ENCODE peak calls at places on chromosomes 6 and 20, in four cellular contexts. D, J, N and G are unnamed samples.
A peak's percentile ranks its signal among the peaks of the same experiment; 100 is the strongest.

GRCh38 chr20:9301129-9302072 is 213.0 kb upstream of the LAMP5 start:
- DNase-seq in N (no peak), J (peak; percentile 89), D (no peak), G (no peak)

GRCh38 chr6:139418426-139419132 is 44.1 kb upstream of the CITED2 start:
- DNase-seq in J (no peak), N (no peak), D (no peak), G (no peak)

GRCh38 chr20:25863536-25864325 is 167.1 kb upstream of the ZNF337 start:
- DNase-seq in J (no peak), N (no peak), D (no peak), G (no peak)

GRCh38 chr20:49603209-49603627 is 35.3 kb upstream of the PTGIS start:
- DNase-seq in D (peak; percentile 66), J (peak; percentile 45), N (no peak), G (no peak)

GRCh38 chr6:168272379-168273011 is 47.1 kb downstream of the DACT2 start:
- DNase-seq in N (no peak), D (no peak), J (no peak), G (no peak)

GRCh38 chr6:44650947-44651346 is 263.4 kb downstream of the CDC5L start:
- DNase-seq in J (peak; percentile 33), N (peak; percentile 5), D (no peak), G (no peak)

GRCh38 chr20:40691566-40692239 is 2.7 kb upstream of the MAFB start:
- DNase-seq in D (no peak), N (no peak), J (no peak), G (no peak)

GRCh38 chr6:154962751-154963150 is 32.4 kb upstream of the TIAM2 start:
- DNase-seq in J (peak; percentile 89), D (no peak), N (no peak), G (no peak)

GRCh38 chr20:63381781-63382431 is 20.8 kb upstream of the CHRNA4 start:
- DNase-seq in J (no peak), D (no peak), N (no peak), G (peak; percentile 81)

GRCh38 chr20:945841-946240 is 29.7 kb upstream of the ANGPT4 start:
- DNase-seq in N (no peak), D (peak; percentile 28), J (no peak), G (no peak)

GRCh38 chr6:11309947-11310665 is 77.6 kb upstream of the NEDD9 start:
- DNase-seq in N (peak; percentile 69), D (no peak), J (peak; percentile 25), G (no peak)

GRCh38 chr20:46640536-46641311 is 10.5 kb downstream of the SLC13A3 start:
- DNase-seq in J (no peak), N (no peak), D (peak; percentile 84), G (no peak)

GRCh38 chr6:154582696-154583095 is 72.2 kb upstream of the CNKSR3 start:
- DNase-seq in J (no peak), D (no peak), N (no peak), G (no peak)

GRCh38 chr20:33673411-33674293 is 576 bp downstream of the NECAB3 start:
- DNase-seq in D (no peak), J (peak; percentile 40), N (no peak), G (no peak)

GRCh38 chr20:15739056-15739455 is 834.2 kb downstream of the KIF16B start:
- DNase-seq in N (no peak), J (no peak), D (no peak), G (no peak)

GRCh38 chr20:58695084-58695722 is 2.6 kb downstream of the NPEPL1 start:
- DNase-seq in D (peak; percentile 30), J (no peak), N (no peak), G (no peak)

GRCh38 chr6:156778615-156779205 is 1.5 kb downstream of the ARID1B start:
- DNase-seq in D (peak; percentile 72), N (peak; percentile 82), J (no peak), G (peak; percentile 91)

GRCh38 chr6:44489912-44490604 is 102.6 kb downstream of the CDC5L start:
- DNase-seq in N (no peak), J (peak; percentile 99), D (no peak), G (no peak)

GRCh38 chr6:5904527-5904926 is 102.2 kb downstream of the NRN1 start:
- DNase-seq in J (no peak), D (no peak), N (no peak), G (no peak)

GRCh38 chr20:25547063-25547462 is 38.3 kb downstream of the NINL start:
- DNase-seq in J (no peak), D (no peak), N (no peak), G (no peak)

GRCh38 chr20:4813839-4814695 is 92.4 kb downstream of the PRND start:
- DNase-seq in N (no peak), J (no peak), D (no peak), G (no peak)

GRCh38 chr6:157983439-157984119 is 1.9 kb downstream of the SYNJ2 start:
- DNase-seq in J (peak; percentile 36), D (no peak), N (no peak), G (no peak)

GRCh38 chr20:57075181-57075580 is 191.3 kb downstream of the BMP7 start:
- DNase-seq in J (no peak), N (no peak), D (no peak), G (no peak)

GRCh38 chr6:53648571-53648970 is 17.0 kb downstream of the KLHL31 start:
- DNase-seq in J (peak; percentile 16), N (no peak), D (no peak), G (no peak)

GRCh38 chr6:53654745-53655240 is 10.8 kb downstream of the KLHL31 start:
- DNase-seq in J (no peak), N (no peak), D (no peak), G (no peak)

GRCh38 chr6:53647437-53648094 is 18.0 kb downstream of the KLHL31 start:
- DNase-seq in J (no peak), D (no peak), N (no peak), G (no peak)

GRCh38 chr6:53651149-53651763 is 14.3 kb downstream of the KLHL31 start:
- DNase-seq in J (peak; percentile 78), D (peak; percentile 75), N (no peak), G (no peak)

DNA sequence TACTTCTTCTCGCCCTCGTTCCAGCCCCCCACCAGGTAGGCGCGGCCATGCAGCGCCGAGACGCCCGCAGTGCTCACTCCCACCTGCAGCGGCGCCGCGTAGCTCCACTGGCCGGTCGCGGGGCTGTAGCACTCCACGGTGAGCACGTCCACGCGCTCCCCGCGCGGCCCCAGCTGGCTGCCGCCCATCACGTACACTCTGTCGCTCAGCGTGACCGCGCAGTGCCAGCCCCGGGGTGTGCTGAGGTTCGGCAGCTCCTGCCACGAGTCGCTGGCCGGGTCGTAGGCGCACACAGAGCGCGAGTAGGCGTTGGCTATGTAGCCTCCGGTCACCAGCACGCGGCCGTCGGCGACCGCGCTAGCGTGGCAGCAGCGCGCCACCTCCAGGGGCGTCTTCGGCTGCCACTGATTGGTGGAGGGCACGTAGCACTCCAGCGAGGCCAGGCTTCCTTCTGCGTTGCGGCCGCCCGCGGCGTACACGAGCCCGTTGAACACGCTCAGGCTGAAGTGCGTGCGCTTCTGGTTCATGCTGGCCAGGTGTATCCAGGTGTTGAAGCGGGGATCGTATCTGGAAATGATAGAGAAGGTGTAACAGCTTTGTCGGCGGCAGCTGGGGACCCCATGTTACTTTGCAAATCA is 13.7 kb downstream of the KLHL31 start:
- DNase-seq in J (peak; percentile 44), D (peak; percentile 93), N (peak; percentile 91), G (peak; percentile 79)
- TF ChIP-seq CTCF in J (peak; percentile 20), D (peak; percentile 51), N (peak; percentile 38), G (no peak)

DNA sequence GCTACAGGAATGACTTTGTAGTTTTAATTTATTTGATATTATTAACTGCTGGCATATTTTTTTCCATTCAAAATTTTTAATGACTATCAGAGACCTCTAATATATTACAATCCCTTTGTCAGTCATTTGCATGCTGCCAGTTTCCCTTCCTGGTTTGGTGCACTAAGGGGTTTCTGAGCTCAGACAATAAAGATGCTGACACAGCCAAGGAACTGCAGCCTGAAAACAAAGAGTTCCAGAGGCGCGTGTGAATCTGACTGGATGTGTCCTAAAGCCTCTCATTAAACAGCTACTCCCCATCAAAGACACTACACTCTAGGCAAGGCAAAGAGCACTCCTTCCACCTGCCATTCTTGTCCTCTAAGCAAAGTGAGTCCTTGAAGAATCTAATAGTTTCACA is 116.8 kb upstream of the DST start:
- DNase-seq in J (no peak), N (no peak), D (no peak), G (no peak)
- H3K4me1 ChIP-seq in J (peaks cover 27% of the 10 kb centered on the region), N (peaks cover 20% of the 10 kb centered on the region), D (no peaks in the 10 kb centered on the region), G (peaks cover 21% of the 10 kb centered on the region)

GRCh38 chr20:50798650-50799049 is 3.8 kb downstream of the BCAS4 start:
- DNase-seq in D (no peak), N (no peak), J (no peak), G (no peak)

GRCh38 chr20:50794181-50794845 is 548 bp upstream of the BCAS4 start:
- DNase-seq in N (no peak), D (no peak), J (no peak), G (no peak)

GRCh38 chr20:50797142-50797541 is 2.3 kb downstream of the BCAS4 start:
- DNase-seq in N (no peak), D (no peak), J (no peak), G (no peak)

GRCh38 chr20:50792708-50793574 is 1.9 kb upstream of the BCAS4 start:
- DNase-seq in J (no peak), N (no peak), D (no peak), G (no peak)

DNA sequence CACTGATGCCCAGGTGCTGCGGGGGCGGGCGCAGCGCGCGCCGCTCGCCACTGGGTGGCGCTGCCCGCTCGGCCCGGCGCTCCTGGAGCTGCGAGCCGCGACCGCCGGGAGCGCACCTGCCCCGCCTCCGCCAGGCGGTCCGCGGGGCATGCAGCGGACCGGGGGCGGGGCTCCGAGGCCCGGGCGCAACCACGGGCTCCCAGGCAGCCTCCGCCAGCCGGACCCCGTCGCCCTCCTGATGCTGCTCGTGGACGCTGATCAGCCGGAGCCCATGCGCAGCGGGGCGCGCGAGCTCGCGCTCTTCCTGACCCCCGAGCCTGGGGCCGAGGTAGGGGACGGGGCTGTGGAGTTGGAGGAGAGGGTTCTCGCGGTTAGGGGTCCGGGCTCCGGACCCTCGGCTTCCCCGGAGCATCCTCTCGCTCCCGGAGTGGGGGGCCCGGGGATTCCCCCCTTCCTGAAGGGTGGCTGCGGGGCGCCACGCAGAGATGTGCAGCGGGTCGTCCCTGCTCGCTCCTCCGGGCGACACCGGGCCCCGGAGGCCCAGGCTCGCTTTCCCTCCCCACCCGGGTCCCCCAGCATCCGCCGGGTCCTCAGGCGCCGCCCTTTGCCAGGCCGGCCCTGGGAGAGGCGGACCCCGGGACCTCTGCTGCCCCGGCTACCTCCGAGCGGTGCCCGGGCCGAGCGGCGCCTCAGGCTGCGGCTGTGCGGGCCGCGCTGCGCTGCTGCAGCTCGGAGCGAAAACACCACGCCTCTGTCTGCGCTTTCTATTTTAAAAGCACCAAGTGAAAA is at the start of gene BCAS4:
- DNase-seq in N (peak; percentile 89), J (peak; percentile 79), D (peak; percentile 78), G (peak; percentile 72)
- TF ChIP-seq CTCF in N (peak; percentile 72), J (peak; percentile 99), D (peak; percentile 100), G (peak; percentile 81)

DNA sequence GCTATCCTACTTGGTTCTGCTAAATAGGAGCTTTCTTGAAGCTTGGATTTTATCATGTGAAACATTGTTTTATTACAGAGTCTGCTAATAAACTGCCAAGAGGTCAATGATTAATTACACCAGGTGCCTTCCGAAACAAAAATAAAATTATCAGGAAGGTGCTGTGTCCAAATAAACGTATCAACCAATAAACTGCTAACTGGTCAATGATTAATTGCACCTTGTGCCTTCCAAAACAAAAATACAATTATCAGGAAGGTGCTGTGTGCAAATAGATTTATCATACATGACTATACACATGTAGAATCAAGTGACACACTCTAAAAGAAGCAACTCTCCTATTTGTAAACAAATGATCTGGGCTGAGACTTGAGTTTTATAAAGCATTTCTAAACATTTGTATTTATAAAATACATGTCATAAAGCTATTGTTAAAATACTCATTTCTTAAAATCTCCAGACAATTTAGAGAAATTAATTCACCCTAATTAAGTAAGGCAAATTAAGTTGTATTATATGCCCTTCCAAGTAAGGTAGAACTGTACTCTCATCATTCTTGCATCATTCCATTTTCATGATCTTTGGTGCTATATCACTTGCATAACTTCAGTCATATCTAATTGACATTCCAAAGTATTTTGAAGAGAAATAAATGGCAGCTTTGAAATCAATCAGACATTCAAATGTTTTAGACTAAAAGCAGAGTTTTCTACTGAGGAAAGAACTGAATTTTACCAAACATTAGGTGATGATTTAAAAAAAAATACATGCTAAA is 26.8 kb downstream of the SPTLC3 start:
- DNase-seq in J (no peak), N (no peak), D (no peak), G (no peak)
- H3K4me1 ChIP-seq in J (no peaks in the 10 kb centered on the region), N (no peaks in the 10 kb centered on the region), D (no peaks in the 10 kb centered on the region), G (no peaks in the 10 kb centered on the region)